ENCODE peak calls at places on chromosomes 7 and 10, in eight cellular contexts. A is GM06990, C is endothelial cell, R is kidney, K is AG10803, J is bronchial epithelial cell, S is epithelial cell of esophagus, N is brain microvascular endothelial cell. M is an unnamed sample.

GRCh38 chr7:25350074-25350473 is 121.8 kb upstream of the NPVF start:
- DNase-seq in J (no peak), S (no peak), C (no peak), R (no peak), K (no peak), A (no peak), N (no peak), M (no peak)

GRCh38 chr10:26389533-26389932 is 48.6 kb upstream of the APBB1IP start:
- DNase-seq in A (no peak), C (no peak), N (no peak), S (no peak), J (no peak), R (no peak), K (no peak), M (no peak)

GRCh38 chr10:120011359-120012132 is 119.0 kb downstream of the SEC23IP start:
- DNase-seq in A (no peak), S (no peak), N (no peak), K (no peak), R (peak; percentile 73), C (no peak), J (no peak), M (no peak)

GRCh38 chr10:72490951-72491350 is 134.9 kb downstream of the MICU1 start:
- DNase-seq in R (no peak), J (peak; percentile 53), K (peak; percentile 47), A (no peak), C (no peak), N (peak; percentile 14), S (peak; percentile 66), M (no peak)

GRCh38 chr7:108094933-108095710 is 35.0 kb downstream of the LAMB4 start:
- DNase-seq in N (peak; percentile 89), R (no peak), J (peak; percentile 94), K (peak; percentile 89), A (no peak), S (peak; percentile 94), C (no peak), M (no peak)

GRCh38 chr7:42856605-42856987 is 55.3 kb downstream of the C7orf25 start:
- DNase-seq in C (no peak), R (no peak), N (no peak), J (no peak), A (no peak), S (no peak), K (no peak), M (no peak)

GRCh38 chr7:128108641-128109423 is 77.6 kb upstream of the LRRC4 start:
- DNase-seq in K (no peak), C (no peak), J (no peak), R (no peak), S (no peak), A (peak; percentile 62), N (no peak), M (peak; percentile 39)

GRCh38 chr10:74891048-74891447 is 64.6 kb downstream of the KAT6B start:
- DNase-seq in R (no peak), J (no peak), A (no peak), N (no peak), S (no peak), C (no peak), K (no peak), M (no peak)

GRCh38 chr7:27073066-27073465 is 22.7 kb downstream of the HOXA1 start:
- DNase-seq in S (no peak), K (no peak), J (no peak), R (no peak), C (no peak), A (no peak), N (no peak), M (no peak)

GRCh38 chr10:60654813-60655464 is 123.3 kb upstream of the CDK1 start:
- DNase-seq in K (peak; percentile 13), N (peak; percentile 24), A (no peak), R (no peak), S (peak; percentile 93), C (no peak), J (peak; percentile 98), M (no peak)

GRCh38 chr7:82745117-82745516 is 301.5 kb upstream of the CACNA2D1 start:
- DNase-seq in S (no peak), A (no peak), K (peak; percentile 61), J (no peak), R (no peak), C (no peak), N (no peak), M (no peak)

GRCh38 chr10:78959901-78960300 is 108.9 kb upstream of the ZMIZ1 start:
- DNase-seq in N (no peak), A (no peak), C (no peak), S (no peak), K (peak; percentile 41), J (no peak), R (no peak), M (no peak)

GRCh38 chr7:70776627-70777101 is 355.3 kb upstream of the GALNT17 start:
- DNase-seq in A (no peak), N (no peak), R (no peak), J (no peak), K (peak; percentile 67), S (no peak), C (no peak), M (peak; percentile 37)

GRCh38 chr10:22715290-22715625 is 880 bp upstream of the PIP4K2A start:
- DNase-seq in A (no peak), C (no peak), R (no peak), S (no peak), K (no peak), N (no peak), J (no peak), M (no peak)

GRCh38 chr10:72642318-72642717 is 16.4 kb upstream of the MICU1 start:
- DNase-seq in A (no peak), J (no peak), N (no peak), C (no peak), R (no peak), K (no peak), S (no peak), M (no peak)

GRCh38 chr10:29064665-29065064 is 224.2 kb upstream of the LYZL1 start:
- DNase-seq in A (no peak), S (no peak), C (no peak), N (no peak), J (peak; percentile 15), K (no peak), R (no peak), M (no peak)

DNA sequence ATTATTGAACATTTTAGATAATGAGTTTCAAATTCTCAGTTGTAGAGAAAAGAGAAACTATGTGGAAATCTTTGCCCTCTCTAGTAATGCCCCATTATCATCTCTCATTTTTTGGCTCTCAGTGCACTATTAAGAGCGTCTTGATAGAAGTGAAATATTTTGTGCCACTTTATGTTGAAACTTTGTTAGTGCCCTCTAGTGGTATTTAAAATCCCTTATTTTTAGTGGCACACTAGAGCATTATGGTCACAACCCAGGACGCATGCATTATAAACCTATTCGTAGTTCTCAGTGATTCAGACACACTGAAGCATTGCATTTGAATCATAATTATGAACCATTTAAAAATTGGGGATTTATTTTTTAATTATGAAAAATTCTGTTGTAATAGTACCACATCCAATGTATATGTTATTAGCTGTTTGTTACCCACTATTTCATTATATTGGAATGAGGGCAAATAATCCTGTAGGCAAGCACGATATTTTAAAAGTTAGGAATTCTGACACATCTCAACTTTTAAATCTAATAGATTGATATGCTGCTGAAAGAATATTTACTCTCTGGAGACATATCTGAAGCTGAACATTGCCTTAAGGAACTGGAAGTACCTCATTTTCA is 21.9 kb downstream of the PDCD4 start:
- DNase-seq in A (no peak), S (peak; percentile 57), C (no peak), R (no peak), N (no peak), J (peak; percentile 64), K (peak; percentile 54), M (no peak)
- TF ChIP-seq CTCF in A (peak; percentile 42), S (peak; percentile 44), C (peak; percentile 74), R (peak; percentile 44), N (peak; percentile 34), J (peak; percentile 37), K (peak; percentile 57), M (peak; percentile 68)

GRCh38 chr7:73774923-73775322 is 4.9 kb upstream of the CLDN3 start:
- DNase-seq in S (no peak), J (peak; percentile 13), N (no peak), K (peak; percentile 19), A (no peak), C (no peak), R (no peak), M (no peak)

GRCh38 chr7:73773700-73774517 is 3.8 kb upstream of the CLDN3 start:
- DNase-seq in K (no peak), R (peak; percentile 58), N (no peak), C (no peak), A (no peak), J (no peak), S (no peak), M (no peak)

GRCh38 chr7:73778801-73779389 is 8.8 kb upstream of the CLDN3 start:
- DNase-seq in J (no peak), A (no peak), S (no peak), N (no peak), C (no peak), K (no peak), R (no peak), M (no peak)

DNA sequence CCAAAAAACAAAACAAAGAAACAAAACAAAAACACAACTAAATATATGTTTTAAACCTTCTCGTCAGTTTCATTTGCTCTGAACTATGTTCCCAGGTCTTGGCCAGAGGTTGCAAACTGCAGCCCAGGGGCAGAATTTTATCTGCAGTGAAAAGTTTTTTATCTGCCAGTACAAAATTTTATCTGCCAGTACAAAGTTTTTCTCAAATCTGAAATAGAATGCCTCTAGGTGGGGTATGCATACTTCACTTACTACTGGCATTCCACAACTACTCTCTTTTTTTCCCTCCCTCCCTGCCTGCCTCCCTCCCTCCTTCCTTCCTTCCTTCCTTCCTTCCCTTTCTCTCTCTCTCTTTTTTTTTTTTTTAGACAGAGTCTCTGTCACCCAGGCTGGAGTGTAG is 9.4 kb upstream of the CLDN3 start:
- DNase-seq in R (no peak), J (no peak), S (no peak), A (no peak), C (no peak), N (no peak), K (no peak), M (no peak)
- TF ChIP-seq CTCF in R (no peak), J (no peak), S (no peak), A (no peak), C (no peak), N (no peak), K (no peak), M (no peak)

GRCh38 chr7:140062528-140063299 is at the start of gene PARP12:
- DNase-seq in C (peak; percentile 69), S (peak; percentile 85), R (peak; percentile 96), A (peak; percentile 95), N (peak; percentile 76), K (peak; percentile 79), J (peak; percentile 45), M (peak; percentile 89)
- TF ChIP-seq CTCF in C (no peak), S (no peak), R (no peak), A (no peak), N (no peak), K (no peak), J (no peak), M (no peak)

DNA sequence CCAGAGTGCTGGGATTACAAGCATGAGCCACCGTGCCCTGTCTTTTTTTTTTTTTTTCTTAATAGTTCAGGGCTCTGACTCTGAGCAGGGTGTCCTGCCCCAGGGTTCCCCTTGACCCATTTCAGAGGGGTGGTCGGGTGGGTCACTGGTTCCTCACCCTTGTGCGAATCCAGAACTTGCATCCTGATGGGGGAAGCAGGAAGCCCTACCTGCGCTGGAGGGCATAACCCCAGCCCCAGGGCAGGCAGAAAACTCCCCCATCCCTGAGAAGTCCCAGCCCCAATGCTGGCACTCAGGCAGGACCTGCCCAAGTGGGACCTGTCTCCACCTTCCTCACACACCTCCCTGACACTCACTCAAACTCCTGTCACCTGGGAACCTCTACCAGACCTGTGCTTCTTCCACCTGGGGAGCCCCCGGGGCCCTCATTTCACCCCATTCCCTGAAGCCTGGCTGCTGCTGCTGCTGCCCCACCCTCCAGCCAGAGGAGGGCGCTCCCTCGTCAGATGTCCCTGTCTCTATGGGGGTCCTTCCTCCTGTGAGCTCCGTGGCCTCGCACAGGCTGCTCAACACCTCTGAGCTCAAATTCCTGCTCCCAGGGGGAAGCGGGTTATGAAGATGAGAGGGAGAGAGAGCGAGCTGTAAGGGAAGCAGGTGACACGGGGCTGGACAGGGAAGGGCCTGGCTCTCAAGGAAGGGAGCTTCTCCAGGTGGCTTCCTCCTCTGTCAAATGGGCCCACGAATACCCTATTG is 15.1 kb upstream of the ZNF273 start:
- DNase-seq in R (peak; percentile 66), A (no peak), K (no peak), S (no peak), C (peak; percentile 68), J (no peak), N (no peak), M (peak; percentile 75)
- TF ChIP-seq CTCF in R (peak; percentile 19), A (peak; percentile 36), K (no peak), S (peak; percentile 49), C (peak; percentile 46), J (peak; percentile 58), N (peak; percentile 59), M (peak; percentile 70)